ENCODE peak calls at places on chromosomes 7 and 10, in four cellular contexts. J, Z, K and R are unnamed samples.

GRCh38 chr7:501526-501925 is 18.1 kb downstream of the PDGFA start:
- DNase-seq in J (no peak), Z (no peak), K (no peak), R (no peak)

GRCh38 chr10:93392111-93392510 is 90.0 kb downstream of the MYOF start:
- DNase-seq in J (peak), Z (no peak), K (no peak), R (no peak)

GRCh38 chr7:25469669-25470068 is 241.4 kb upstream of the NPVF start:
- DNase-seq in J (no peak), Z (no peak), K (no peak), R (no peak)

GRCh38 chr7:288671-289101 is 1.3 kb upstream of the FOXL3 start:
- DNase-seq in J (no peak), Z (no peak), K (no peak), R (no peak)

GRCh38 chr7:19001854-19002253 is 115.6 kb downstream of the TWIST1 start:
- DNase-seq in J (no peak), Z (no peak), K (no peak), R (no peak)

GRCh38 chr10:5105626-5106025 is 11.4 kb downstream of the AKR1C3 start:
- DNase-seq in J (no peak), Z (no peak), K (no peak), R (no peak)

GRCh38 chr7:107206136-107206535 is 37.3 kb downstream of the HBP1 start:
- DNase-seq in J (no peak), Z (no peak), K (no peak), R (no peak)

GRCh38 chr10:71620642-71621041 is 98.9 kb downstream of the C10orf105 start:
- DNase-seq in J (no peak), Z (no peak), K (no peak), R (no peak)

GRCh38 chr10:67476201-67476600 is 219.8 kb downstream of the CTNNA3 start:
- DNase-seq in J (no peak), Z (no peak), K (no peak), R (no peak)

GRCh38 chr10:42988069-42988468 is 88.8 kb upstream of the RET start:
- DNase-seq in J (no peak), Z (no peak), K (no peak), R (no peak)

GRCh38 chr7:151199196-151199874 is 11.0 kb downstream of the H2BK1 start:
- DNase-seq in J (no peak), Z (no peak), K (no peak), R (no peak)

GRCh38 chr7:5420108-5420840 is 3.4 kb downstream of the TNRC18 start:
- DNase-seq in J (no peak), Z (no peak), K (no peak), R (no peak)

GRCh38 chr7:7707756-7708310 is 10.6 kb downstream of the RPA3 start:
- DNase-seq in J (peak), Z (no peak), K (no peak), R (no peak)

GRCh38 chr7:142939226-142939910 is at the start of gene LLCFC1:
- DNase-seq in J (no peak), Z (no peak), K (peak), R (peak)

DNA sequence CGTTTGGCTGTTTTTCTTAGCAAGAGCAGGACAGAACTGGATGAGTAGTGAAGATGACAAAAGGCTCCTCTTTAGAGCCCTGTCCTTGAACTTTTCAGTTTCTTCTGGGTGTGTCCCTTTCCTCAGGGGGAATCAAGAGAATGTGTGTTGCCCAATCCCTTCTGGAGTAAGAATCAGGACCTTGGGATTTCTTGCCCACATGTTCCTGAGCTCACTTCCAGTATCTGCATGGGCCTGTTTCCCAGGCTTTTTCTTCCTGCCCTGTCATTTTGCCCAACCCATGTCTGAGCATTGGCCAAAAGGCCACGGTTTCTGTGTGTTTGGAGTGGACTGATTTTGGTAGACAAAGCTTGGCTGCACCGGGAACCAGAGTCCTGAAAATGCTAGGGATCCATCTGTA is 195.8 kb upstream of the CSTF2T start:
- DNase-seq in J (peak), Z (no peak), K (no peak), R (no peak)
- TF ChIP-seq ELK1 in J (no peak), Z (no peak), K (no peak), R (no peak)

DNA sequence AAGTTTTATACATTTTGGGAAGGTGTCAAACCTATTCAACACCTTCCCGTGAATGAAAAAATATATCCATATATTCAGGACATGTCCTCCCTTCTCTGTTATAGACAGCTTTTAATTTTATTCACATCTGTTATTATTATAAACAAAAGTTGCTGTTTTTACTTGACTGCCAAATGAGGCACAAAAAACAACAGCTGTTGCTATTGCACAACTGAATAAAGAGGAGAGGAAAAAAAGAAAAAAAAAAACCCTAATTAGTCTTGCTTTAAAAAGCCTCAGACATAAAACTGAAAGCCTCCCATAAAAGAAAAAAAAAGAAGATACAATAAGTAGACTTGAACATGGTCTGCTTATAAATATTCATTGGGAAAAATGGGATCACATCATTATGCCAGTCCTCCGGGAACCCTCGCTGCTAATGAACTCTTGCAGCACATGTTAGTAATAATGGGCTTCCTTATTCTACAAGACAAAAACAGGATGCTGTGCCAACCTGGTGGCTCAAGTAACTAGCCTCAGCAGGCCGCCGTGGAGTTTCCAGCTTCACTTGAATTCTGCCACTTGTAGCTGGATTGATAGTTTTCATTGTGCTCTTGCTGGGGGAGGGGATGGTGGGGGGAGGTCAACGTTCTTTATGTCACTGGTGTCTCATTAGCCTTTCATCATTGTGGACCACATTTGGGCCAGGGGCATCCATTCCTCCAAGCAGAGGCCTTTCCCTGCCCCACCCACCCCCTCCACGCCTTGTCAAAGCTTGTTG is 153.6 kb downstream of the BMPER start:
- DNase-seq in J (no peak), Z (no peak), K (no peak), R (no peak)
- TF ChIP-seq ELK1 in J (no peak), Z (no peak), K (no peak), R (no peak)

GRCh38 chr7:101589052-101589451 is 40.0 kb downstream of the MYL10 start:
- DNase-seq in J (no peak), Z (no peak), K (no peak), R (no peak)

GRCh38 chr7:101586971-101587370 is 42.1 kb downstream of the MYL10 start:
- DNase-seq in J (no peak), Z (no peak), K (no peak), R (no peak)

GRCh38 chr7:101589976-101590662 is 39.0 kb downstream of the MYL10 start:
- DNase-seq in J (no peak), Z (no peak), K (no peak), R (no peak)

GRCh38 chr7:101586078-101586941 is 42.8 kb downstream of the MYL10 start:
- DNase-seq in J (no peak), Z (no peak), K (no peak), R (peak)

GRCh38 chr7:101588131-101588935 is 40.8 kb downstream of the MYL10 start:
- DNase-seq in J (no peak), Z (no peak), K (no peak), R (no peak)
- TF ChIP-seq ELK1 in J (no peak), Z (no peak), K (no peak), R (no peak)

GRCh38 chr10:84269773-84270172 is 24.9 kb downstream of the RGR start:
- DNase-seq in J (peak), Z (no peak), K (no peak), R (no peak)
- TF ChIP-seq ELK1 in J (no peak), Z (no peak), K (no peak), R (no peak)

GRCh38 chr10:91410638-91411367 is 659 bp downstream of the HECTD2 start:
- DNase-seq in J (peak), Z (no peak), K (peak), R (peak)
- TF ChIP-seq ELK1 in J (no peak), Z (no peak), K (no peak), R (no peak)

GRCh38 chr7:28573059-28573553 is 160.8 kb downstream of the CREB5 start:
- DNase-seq in J (peak), Z (no peak), K (no peak), R (no peak)
- TF ChIP-seq ELK1 in J (no peak), Z (no peak), K (no peak), R (no peak)

GRCh38 chr7:117892821-117893220 is 19.6 kb upstream of the CTTNBP2 start:
- DNase-seq in J (no peak), Z (no peak), K (no peak), R (no peak)
- TF ChIP-seq ELK1 in J (no peak), Z (no peak), K (no peak), R (no peak)

DNA sequence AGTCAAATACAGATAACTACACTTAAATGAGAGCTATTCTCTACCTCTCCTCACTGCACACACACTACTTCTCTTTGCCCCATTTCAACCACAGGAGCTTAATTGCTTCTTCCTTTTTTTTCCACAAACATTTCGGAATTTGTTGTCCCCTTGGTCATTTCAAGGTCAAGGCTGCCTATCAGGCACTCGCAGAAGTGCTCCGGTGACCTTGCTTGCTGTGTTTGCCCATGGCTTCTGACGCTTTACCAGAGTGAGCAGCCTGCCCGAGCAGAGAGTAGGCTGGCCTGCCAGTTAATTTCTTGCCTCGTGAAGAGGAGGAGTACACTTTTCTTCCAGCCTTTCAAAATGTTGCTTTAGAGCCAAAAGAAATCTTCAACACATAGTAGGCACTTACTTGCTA is 297.1 kb upstream of the LRGUK start:
- DNase-seq in J (no peak), Z (no peak), K (no peak), R (peak)
- TF ChIP-seq ELK1 in J (no peak), Z (no peak), K (no peak), R (no peak)